ENCODE peak calls at places on chromosome 19, in nine cellular contexts. N is mesendoderm; D is AG09309; X is bronchial epithelial cell; I is activated naive CD4-positive, alpha-beta T cell; S is erythroblast; B is body of pancreas; J is omental fat pad; U is HT-29. W is an unnamed sample.

GRCh38 chr19:51337861-51338562 is 3.9 kb downstream of the VSIG10L start:
- DNase-seq in N (no peak), D (no peak), X (no peak), I (no peak), S (no peak), B (no peak), J (no peak), U (no peak), W (no peak)

GRCh38 chr19:15445807-15446376 is 3.9 kb downstream of the WIZ start:
- DNase-seq in N (no peak), D (no peak), X (no peak), I (no peak), S (no peak), B (no peak), J (no peak), U (no peak), W (no peak)

GRCh38 chr19:45091031-45091918 is 1.7 kb upstream of the PPP1R37 start:
- DNase-seq in N (peak), D (peak), X (peak), I (peak), S (peak), B (peak), J (peak), U (peak), W (peak)

GRCh38 chr19:33404916-33405315 is 31.4 kb downstream of the CEBPG start:
- DNase-seq in N (no peak), D (no peak), X (no peak), I (no peak), S (no peak), B (peak), J (no peak), U (no peak), W (no peak)

GRCh38 chr19:3893509-3894179 is 13.2 kb downstream of the ATCAY start:
- DNase-seq in N (no peak), D (no peak), X (no peak), I (no peak), S (no peak), B (no peak), J (no peak), U (no peak), W (no peak)

GRCh38 chr19:29418106-29418684 is 107.6 kb upstream of the VSTM2B start:
- DNase-seq in N (no peak), D (no peak), X (no peak), I (no peak), S (no peak), B (no peak), J (no peak), U (no peak), W (no peak)

GRCh38 chr19:17450264-17451075 is 2.0 kb upstream of the TMEM221 start:
- DNase-seq in N (no peak), D (no peak), X (peak), I (no peak), S (no peak), B (no peak), J (no peak), U (peak), W (no peak)

GRCh38 chr19:19651076-19651475 is 7.6 kb upstream of the GMIP start:
- DNase-seq in N (no peak), D (no peak), X (no peak), I (no peak), S (no peak), B (no peak), J (no peak), U (no peak), W (no peak)

GRCh38 chr19:15948223-15949058 is at the start of gene OR10H4:
- DNase-seq in N (no peak), D (no peak), X (no peak), I (no peak), S (no peak), B (no peak), J (no peak), U (no peak), W (no peak)

GRCh38 chr19:18939922-18940775 is 868 bp downstream of the HOMER3 start:
- DNase-seq in N (no peak), D (no peak), X (peak), I (no peak), S (no peak), B (peak), J (no peak), U (no peak), W (no peak)

GRCh38 chr19:1527650-1528309 is 3.9 kb downstream of the PLK5 start:
- DNase-seq in N (no peak), D (no peak), X (no peak), I (no peak), S (no peak), B (no peak), J (no peak), U (no peak), W (no peak)

GRCh38 chr19:17889609-17890214 is 18.0 kb downstream of the SLC5A5 start:
- DNase-seq in N (peak), D (no peak), X (peak), I (no peak), S (no peak), B (peak), J (no peak), U (peak), W (no peak)

GRCh38 chr19:12952488-12953455 is 4.3 kb downstream of the GADD45GIP1 start:
- DNase-seq in N (no peak), D (no peak), X (peak), I (no peak), S (peak), B (no peak), J (no peak), U (no peak), W (no peak)